ENCODE peak calls at places on chromosomes 5 and 9, in four cellular contexts. N is CD8-positive, alpha-beta memory T cell; M is islet precursor cell; X is activated CD4-positive, CD25-positive, alpha-beta regulatory T cell. V is an unnamed sample.

GRCh38 chr5:142313275-142313674 is 11.5 kb downstream of the SPRY4 start:
- DNase-seq in N (no peak), M (no peak), X (no peak), V (no peak)

GRCh38 chr5:147461915-147462314 is 48.0 kb downstream of the DPYSL3 start:
- DNase-seq in N (no peak), M (no peak), X (no peak), V (no peak)

GRCh38 chr5:142356318-142356715 is 31.5 kb upstream of the SPRY4 start:
- DNase-seq in N (no peak), M (no peak), X (no peak), V (no peak)

GRCh38 chr5:61901997-61902396 is 404.0 kb upstream of the KIF2A start:
- DNase-seq in N (no peak), M (no peak), X (no peak), V (no peak)

GRCh38 chr5:173707392-173707791 is 90.9 kb upstream of the BOD1 start:
- DNase-seq in N (no peak), M (no peak), X (no peak), V (no peak)

GRCh38 chr5:149406203-149406978 is 27.3 kb upstream of the IL17B start:
- DNase-seq in N (no peak), M (no peak), X (no peak), V (no peak)

GRCh38 chr9:79572032-79572890 is 496 bp downstream of the TLE4 start:
- DNase-seq in N (no peak), M (peak), X (peak), V (peak)

GRCh38 chr9:81737871-81738507 is 48.6 kb upstream of the TLE1 start:
- DNase-seq in N (no peak), M (no peak), X (no peak), V (no peak)

GRCh38 chr9:114004221-114004716 is 73.8 kb downstream of the AMBP start:
- DNase-seq in N (no peak), M (peak), X (no peak), V (no peak)

GRCh38 chr5:64682608-64683007 is 7.7 kb upstream of the SHISAL2B start:
- DNase-seq in N (no peak), M (no peak), X (no peak), V (no peak)

GRCh38 chr5:93378073-93378472 is 202.9 kb downstream of the NR2F1-AS1 start:
- DNase-seq in N (no peak), M (no peak), X (no peak), V (no peak)

GRCh38 chr5:90446961-90447360 is 27.6 kb downstream of the MBLAC2 start:
- DNase-seq in N (no peak), M (no peak), X (no peak), V (no peak)

GRCh38 chr5:147629196-147629595 is 119.3 kb upstream of the DPYSL3 start:
- DNase-seq in N (no peak), M (no peak), X (no peak), V (no peak)

GRCh38 chr5:6142353-6142752 is 236.0 kb downstream of the MED10 start:
- DNase-seq in N (no peak), M (no peak), X (no peak), V (no peak)

GRCh38 chr9:98539954-98540353 is 168.8 kb downstream of the GABBR2 start:
- DNase-seq in N (no peak), M (peak), X (no peak), V (no peak)

GRCh38 chr5:120432861-120433260 is 31.2 kb upstream of the PRR16 start:
- DNase-seq in N (no peak), M (no peak), X (no peak), V (no peak)

GRCh38 chr5:156826150-156826549 is 23.9 kb upstream of the PPP1R2B start:
- DNase-seq in N (no peak), M (no peak), X (no peak), V (no peak)

GRCh38 chr5:143437666-143438273 is 34.3 kb upstream of the NR3C1 start:
- DNase-seq in N (no peak), M (peak), X (no peak), V (no peak)

GRCh38 chr9:18989097-18989496 is 43.9 kb downstream of the SAXO1 start:
- DNase-seq in N (no peak), M (no peak), X (no peak), V (no peak)

GRCh38 chr5:59600998-59601397 is 292.5 kb downstream of the PDE4D start:
- DNase-seq in N (no peak), M (no peak), X (no peak), V (no peak)

GRCh38 chr5:97089149-97089801 is 53.1 kb downstream of the LIX1 start:
- DNase-seq in N (no peak), M (no peak), X (no peak), V (no peak)

GRCh38 chr5:107805819-107806218 is 135.1 kb upstream of the EFNA5 start:
- DNase-seq in N (no peak), M (no peak), X (no peak), V (no peak)

GRCh38 chr9:14868772-14869583 is 41.2 kb downstream of the FREM1 start:
- DNase-seq in N (no peak), M (no peak), X (no peak), V (no peak)